ENCODE peak calls at places on chromosomes 4 and X, in four cellular contexts. One of them, this sample, is unnamed.
A peak's percentile ranks its signal among the peaks of the same experiment; 100 is the strongest.

GRCh38 chrX:49225858-49226257 is 7.3 kb downstream of the CACNA1F start:
- DNase-seq in renal cortical epithelial cell: no peak
- DNase-seq in stimulated activated CD8-positive, alpha-beta memory T cell treated with anti-CD3 and anti-CD28 coated beads, Interleukin-15, amount 100 ng/mL, for 4 hours: no peak
- DNase-seq in amygdala: no peak
- DNase-seq in this sample: no peak

GRCh38 chr4:134906404-134907023 is 704.9 kb upstream of the PABPC4L start:
- DNase-seq in renal cortical epithelial cell: peak; percentile 15
- DNase-seq in stimulated activated CD8-positive, alpha-beta memory T cell treated with anti-CD3 and anti-CD28 coated beads, Interleukin-15, amount 100 ng/mL, for 4 hours: no peak
- DNase-seq in amygdala: no peak
- DNase-seq in this sample: no peak

GRCh38 chrX:45621356-45622041 is 420.8 kb upstream of the DIPK2B start:
- DNase-seq in renal cortical epithelial cell: peak; percentile 85
- DNase-seq in stimulated activated CD8-positive, alpha-beta memory T cell treated with anti-CD3 and anti-CD28 coated beads, Interleukin-15, amount 100 ng/mL, for 4 hours: no peak
- DNase-seq in amygdala: no peak
- DNase-seq in this sample: no peak

GRCh38 chr4:53601251-53601764 is 10.0 kb upstream of the LNX1 start:
- DNase-seq in renal cortical epithelial cell: no peak
- DNase-seq in stimulated activated CD8-positive, alpha-beta memory T cell treated with anti-CD3 and anti-CD28 coated beads, Interleukin-15, amount 100 ng/mL, for 4 hours: no peak
- DNase-seq in amygdala: no peak
- DNase-seq in this sample: peak; percentile 45

GRCh38 chr4:1463088-1463926 is 57.1 kb upstream of the NKX1-1 start:
- DNase-seq in renal cortical epithelial cell: no peak
- DNase-seq in stimulated activated CD8-positive, alpha-beta memory T cell treated with anti-CD3 and anti-CD28 coated beads, Interleukin-15, amount 100 ng/mL, for 4 hours: no peak
- DNase-seq in amygdala: no peak
- DNase-seq in this sample: no peak

GRCh38 chrX:103063191-103063845 is 653 bp downstream of the BEX1 start:
- DNase-seq in renal cortical epithelial cell: peak; percentile 10
- DNase-seq in stimulated activated CD8-positive, alpha-beta memory T cell treated with anti-CD3 and anti-CD28 coated beads, Interleukin-15, amount 100 ng/mL, for 4 hours: no peak
- DNase-seq in amygdala: peak; percentile 12
- DNase-seq in this sample: no peak

GRCh38 chr4:11021348-11021747 is 336.8 kb upstream of the CLNK start:
- DNase-seq in renal cortical epithelial cell: no peak
- DNase-seq in stimulated activated CD8-positive, alpha-beta memory T cell treated with anti-CD3 and anti-CD28 coated beads, Interleukin-15, amount 100 ng/mL, for 4 hours: no peak
- DNase-seq in amygdala: no peak
- DNase-seq in this sample: no peak

GRCh38 chr4:6983500-6984142 is 59.6 kb upstream of the TADA2B start:
- DNase-seq in renal cortical epithelial cell: no peak
- DNase-seq in stimulated activated CD8-positive, alpha-beta memory T cell treated with anti-CD3 and anti-CD28 coated beads, Interleukin-15, amount 100 ng/mL, for 4 hours: no peak
- DNase-seq in amygdala: no peak
- DNase-seq in this sample: no peak

GRCh38 chr4:83074086-83074704 is 39.2 kb downstream of the COPS4 start:
- DNase-seq in renal cortical epithelial cell: peak; percentile 90
- DNase-seq in stimulated activated CD8-positive, alpha-beta memory T cell treated with anti-CD3 and anti-CD28 coated beads, Interleukin-15, amount 100 ng/mL, for 4 hours: no peak
- DNase-seq in amygdala: no peak
- DNase-seq in this sample: peak; percentile 66

GRCh38 chrX:50430917-50431316 is 39.7 kb downstream of the DGKK start:
- DNase-seq in renal cortical epithelial cell: peak; percentile 59
- DNase-seq in stimulated activated CD8-positive, alpha-beta memory T cell treated with anti-CD3 and anti-CD28 coated beads, Interleukin-15, amount 100 ng/mL, for 4 hours: no peak
- DNase-seq in amygdala: no peak
- DNase-seq in this sample: no peak

GRCh38 chr4:188930822-188931221 is 791.6 kb downstream of the TRIML1 start:
- DNase-seq in renal cortical epithelial cell: no peak
- DNase-seq in stimulated activated CD8-positive, alpha-beta memory T cell treated with anti-CD3 and anti-CD28 coated beads, Interleukin-15, amount 100 ng/mL, for 4 hours: no peak
- DNase-seq in amygdala: no peak
- DNase-seq in this sample: no peak

GRCh38 chr4:159598602-159599001 is 495.7 kb downstream of the RAPGEF2 start:
- DNase-seq in renal cortical epithelial cell: no peak
- DNase-seq in stimulated activated CD8-positive, alpha-beta memory T cell treated with anti-CD3 and anti-CD28 coated beads, Interleukin-15, amount 100 ng/mL, for 4 hours: no peak
- DNase-seq in amygdala: no peak
- DNase-seq in this sample: no peak

GRCh38 chr4:6245246-6246169 is 24.1 kb upstream of the WFS1 start:
- DNase-seq in renal cortical epithelial cell: no peak
- DNase-seq in stimulated activated CD8-positive, alpha-beta memory T cell treated with anti-CD3 and anti-CD28 coated beads, Interleukin-15, amount 100 ng/mL, for 4 hours: no peak
- DNase-seq in amygdala: peak; percentile 41
- DNase-seq in this sample: no peak

GRCh38 chrX:47608130-47608810 is 11.4 kb downstream of the SYN1 start:
- DNase-seq in renal cortical epithelial cell: no peak
- DNase-seq in stimulated activated CD8-positive, alpha-beta memory T cell treated with anti-CD3 and anti-CD28 coated beads, Interleukin-15, amount 100 ng/mL, for 4 hours: no peak
- DNase-seq in amygdala: no peak
- DNase-seq in this sample: no peak

GRCh38 chrX:10656214-10656613 is 35.8 kb upstream of the MID1 start:
- DNase-seq in renal cortical epithelial cell: no peak
- DNase-seq in stimulated activated CD8-positive, alpha-beta memory T cell treated with anti-CD3 and anti-CD28 coated beads, Interleukin-15, amount 100 ng/mL, for 4 hours: no peak
- DNase-seq in amygdala: no peak
- DNase-seq in this sample: peak; percentile 19

GRCh38 chr4:183968931-183969330 is 63.8 kb downstream of the STOX2 start:
- DNase-seq in renal cortical epithelial cell: no peak
- DNase-seq in stimulated activated CD8-positive, alpha-beta memory T cell treated with anti-CD3 and anti-CD28 coated beads, Interleukin-15, amount 100 ng/mL, for 4 hours: no peak
- DNase-seq in amygdala: no peak
- DNase-seq in this sample: no peak